ENCODE peak calls at places on chromosomes 4 and X, in nine cellular contexts. A is DMS153, U is progenitor cell of endocrine pancreas, K is AG10803, G is dermis microvascular lymphatic vessel endothelial cell, S is Kasumi-1, N is tibial artery, O is left colon, I is brain microvascular endothelial cell. P is an unnamed sample.

GRCh38 chr4:113052379-113052951 is 3.0 kb downstream of the ANK2 start:
- DNase-seq in A (peak), U (no peak), K (peak), G (no peak), S (peak), N (no peak), O (no peak), I (peak), P (no peak)

GRCh38 chrX:39176105-39176504 is 374.8 kb downstream of the MID1IP1 start:
- DNase-seq in A (no peak), U (no peak), K (no peak), G (no peak), S (no peak), N (no peak), O (no peak), I (no peak), P (no peak)

GRCh38 chrX:43655151-43655676 is 885 bp upstream of the MAOA start:
- DNase-seq in A (no peak), U (peak), K (peak), G (no peak), S (no peak), N (peak), O (peak), I (peak), P (no peak)

GRCh38 chrX:133337250-133337649 is 78.0 kb downstream of the GPC4 start:
- DNase-seq in A (no peak), U (no peak), K (no peak), G (no peak), S (no peak), N (peak), O (peak), I (no peak), P (no peak)

GRCh38 chr4:39514888-39515401 is 12.3 kb downstream of the UGDH start:
- DNase-seq in A (no peak), U (no peak), K (no peak), G (no peak), S (no peak), N (no peak), O (peak), I (no peak), P (no peak)

GRCh38 chrX:109848451-109849050 is 115.5 kb upstream of the ACSL4 start:
- DNase-seq in A (no peak), U (no peak), K (no peak), G (no peak), S (no peak), N (no peak), O (no peak), I (no peak), P (no peak)

GRCh38 chrX:124239911-124240310 is 92.5 kb upstream of the TEX13D start:
- DNase-seq in A (no peak), U (no peak), K (no peak), G (no peak), S (no peak), N (no peak), O (no peak), I (no peak), P (peak)

GRCh38 chr4:109739547-109739946 is 9.7 kb upstream of the PLA2G12A start:
- DNase-seq in A (no peak), U (no peak), K (no peak), G (no peak), S (no peak), N (no peak), O (no peak), I (peak), P (no peak)

GRCh38 chrX:154517101-154517781 is 1.2 kb upstream of the FAM3A start:
- DNase-seq in A (no peak), U (no peak), K (no peak), G (no peak), S (no peak), N (no peak), O (peak), I (no peak), P (no peak)

GRCh38 chr4:150581206-150581605 is 745 bp upstream of the MAB21L2 start:
- DNase-seq in A (no peak), U (no peak), K (no peak), G (no peak), S (no peak), N (no peak), O (no peak), I (no peak), P (no peak)

GRCh38 chr4:94590493-94590892 is 138.8 kb downstream of the PDLIM5 start:
- DNase-seq in A (no peak), U (no peak), K (no peak), G (no peak), S (no peak), N (no peak), O (no peak), I (no peak), P (no peak)

GRCh38 chrX:54419559-54420302 is 20.5 kb upstream of the TSR2 start:
- DNase-seq in A (no peak), U (no peak), K (no peak), G (no peak), S (no peak), N (no peak), O (no peak), I (no peak), P (no peak)

GRCh38 chr4:161320377-161320776 is 843.4 kb downstream of the FSTL5 start:
- DNase-seq in A (peak), U (no peak), K (peak), G (peak), S (peak), N (no peak), O (peak), I (no peak), P (no peak)

GRCh38 chrX:70260104-70260503 is at the start of gene P2RY4:
- DNase-seq in A (no peak), U (no peak), K (no peak), G (no peak), S (no peak), N (no peak), O (no peak), I (no peak), P (no peak)

GRCh38 chrX:136094962-136095361 is 52.4 kb upstream of the FHL1 start:
- DNase-seq in A (no peak), U (no peak), K (no peak), G (no peak), S (no peak), N (no peak), O (no peak), I (peak), P (no peak)

GRCh38 chrX:43505759-43506158 is 150.3 kb upstream of the MAOA start:
- DNase-seq in A (no peak), U (no peak), K (no peak), G (no peak), S (no peak), N (no peak), O (no peak), I (no peak), P (no peak)

GRCh38 chr4:153161599-153161971 is 42.7 kb upstream of the TRIM2 start:
- DNase-seq in A (no peak), U (no peak), K (peak), G (no peak), S (no peak), N (no peak), O (no peak), I (no peak), P (no peak)

GRCh38 chr4:78722320-78722719 is 53.8 kb upstream of the BMP2K start:
- DNase-seq in A (no peak), U (no peak), K (no peak), G (peak), S (no peak), N (no peak), O (no peak), I (no peak), P (no peak)

GRCh38 chr4:10118355-10119004 is 1.9 kb upstream of the WDR1 start:
- DNase-seq in A (no peak), U (no peak), K (no peak), G (no peak), S (no peak), N (no peak), O (no peak), I (no peak), P (peak)

GRCh38 chr4:128782076-128782715 is 27.3 kb upstream of the JADE1 start:
- DNase-seq in A (no peak), U (no peak), K (peak), G (peak), S (no peak), N (peak), O (peak), I (no peak), P (peak)

GRCh38 chrX:85765651-85766050 is 281.7 kb downstream of the CHM start:
- DNase-seq in A (no peak), U (no peak), K (no peak), G (no peak), S (no peak), N (no peak), O (no peak), I (no peak), P (no peak)

GRCh38 chrX:6959006-6959405 is 188.5 kb upstream of the STS start:
- DNase-seq in A (no peak), U (no peak), K (no peak), G (no peak), S (no peak), N (no peak), O (peak), I (no peak), P (no peak)

GRCh38 chr4:39823193-39823592 is 125.3 kb downstream of the UBE2K start:
- DNase-seq in A (no peak), U (no peak), K (peak), G (no peak), S (no peak), N (no peak), O (no peak), I (no peak), P (no peak)

GRCh38 chr4:47386592-47387235 is 76.8 kb downstream of the COMMD8 start:
- DNase-seq in A (no peak), U (no peak), K (no peak), G (no peak), S (no peak), N (no peak), O (no peak), I (peak), P (no peak)

GRCh38 chr4:26267087-26267486 is 53.7 kb upstream of the RBPJ start:
- DNase-seq in A (no peak), U (no peak), K (peak), G (no peak), S (no peak), N (peak), O (peak), I (no peak), P (no peak)

GRCh38 chrX:153948002-153948466 is 3.6 kb upstream of the RENBP start:
- DNase-seq in A (no peak), U (no peak), K (no peak), G (no peak), S (no peak), N (no peak), O (no peak), I (no peak), P (no peak)

GRCh38 chr4:128393111-128393704 is 105.6 kb upstream of the PGRMC2 start:
- DNase-seq in A (peak), U (no peak), K (peak), G (no peak), S (no peak), N (no peak), O (no peak), I (peak), P (no peak)

GRCh38 chrX:48824066-48824465 is 2.2 kb upstream of the ERAS start:
- DNase-seq in A (no peak), U (no peak), K (no peak), G (no peak), S (no peak), N (no peak), O (no peak), I (no peak), P (no peak)

GRCh38 chr4:67459164-67459563 is 86.1 kb downstream of the CENPC start:
- DNase-seq in A (no peak), U (no peak), K (no peak), G (no peak), S (no peak), N (no peak), O (no peak), I (no peak), P (no peak)

GRCh38 chr4:120718979-120719566 is 203.5 kb downstream of the PRDM5 start:
- DNase-seq in A (no peak), U (no peak), K (peak), G (peak), S (peak), N (no peak), O (peak), I (peak), P (no peak)

GRCh38 chr4:7398104-7398423 is 36.7 kb downstream of the PSAPL1 start:
- DNase-seq in A (peak), U (no peak), K (peak), G (no peak), S (no peak), N (peak), O (peak), I (peak), P (no peak)

GRCh38 chr4:86461849-86462248 is 102.0 kb upstream of the MAPK10 start:
- DNase-seq in A (no peak), U (no peak), K (no peak), G (no peak), S (no peak), N (no peak), O (no peak), I (no peak), P (no peak)